ENCODE peak calls at places on chromosomes 1 and 21, in four cellular contexts. One of them, this sample, is unnamed.

GRCh38 chr1:94071391-94071790 is 49.6 kb downstream of the ABCA4 start:
- DNase-seq in stimulated activated CD8-positive, alpha-beta memory T cell treated with anti-CD3 and anti-CD28 coated beads, Interleukin-12 subunit alpha, Interleukin-12 subunit beta, amount 100 ng/mL, for 4 hours: no peak
- DNase-seq in GM10248: no peak
- DNase-seq in heart left ventricle: no peak
- DNase-seq in this sample: no peak

GRCh38 chr1:18972991-18973390 is 16.5 kb upstream of the IFFO2 start:
- DNase-seq in stimulated activated CD8-positive, alpha-beta memory T cell treated with anti-CD3 and anti-CD28 coated beads, Interleukin-12 subunit alpha, Interleukin-12 subunit beta, amount 100 ng/mL, for 4 hours: no peak
- DNase-seq in GM10248: no peak
- DNase-seq in heart left ventricle: no peak
- DNase-seq in this sample: no peak

GRCh38 chr1:80217377-80217986 is 1211.0 kb upstream of the ADGRL4 start:
- DNase-seq in stimulated activated CD8-positive, alpha-beta memory T cell treated with anti-CD3 and anti-CD28 coated beads, Interleukin-12 subunit alpha, Interleukin-12 subunit beta, amount 100 ng/mL, for 4 hours: no peak
- DNase-seq in GM10248: no peak
- DNase-seq in heart left ventricle: no peak
- DNase-seq in this sample: no peak

GRCh38 chr1:214850432-214851010 is 232.0 kb upstream of the KCNK2 start:
- DNase-seq in stimulated activated CD8-positive, alpha-beta memory T cell treated with anti-CD3 and anti-CD28 coated beads, Interleukin-12 subunit alpha, Interleukin-12 subunit beta, amount 100 ng/mL, for 4 hours: no peak
- DNase-seq in GM10248: no peak
- DNase-seq in heart left ventricle: no peak
- DNase-seq in this sample: no peak

GRCh38 chr1:119718969-119719368 is 7.2 kb downstream of the PHGDH start:
- DNase-seq in stimulated activated CD8-positive, alpha-beta memory T cell treated with anti-CD3 and anti-CD28 coated beads, Interleukin-12 subunit alpha, Interleukin-12 subunit beta, amount 100 ng/mL, for 4 hours: no peak
- DNase-seq in GM10248: no peak
- DNase-seq in heart left ventricle: no peak
- DNase-seq in this sample: no peak

GRCh38 chr1:119068427-119068826 is 72.0 kb downstream of the WARS2 start:
- DNase-seq in stimulated activated CD8-positive, alpha-beta memory T cell treated with anti-CD3 and anti-CD28 coated beads, Interleukin-12 subunit alpha, Interleukin-12 subunit beta, amount 100 ng/mL, for 4 hours: no peak
- DNase-seq in GM10248: no peak
- DNase-seq in heart left ventricle: no peak
- DNase-seq in this sample: no peak

GRCh38 chr1:55337801-55338447 is 122.8 kb upstream of the USP24 start:
- DNase-seq in stimulated activated CD8-positive, alpha-beta memory T cell treated with anti-CD3 and anti-CD28 coated beads, Interleukin-12 subunit alpha, Interleukin-12 subunit beta, amount 100 ng/mL, for 4 hours: no peak
- DNase-seq in GM10248: peak
- DNase-seq in heart left ventricle: no peak
- DNase-seq in this sample: peak

GRCh38 chr1:171311771-171312558 is 2.0 kb upstream of the FMO4 start:
- DNase-seq in stimulated activated CD8-positive, alpha-beta memory T cell treated with anti-CD3 and anti-CD28 coated beads, Interleukin-12 subunit alpha, Interleukin-12 subunit beta, amount 100 ng/mL, for 4 hours: no peak
- DNase-seq in GM10248: no peak
- DNase-seq in heart left ventricle: no peak
- DNase-seq in this sample: no peak

GRCh38 chr1:51365774-51366173 is 35.4 kb upstream of the TTC39A start:
- DNase-seq in stimulated activated CD8-positive, alpha-beta memory T cell treated with anti-CD3 and anti-CD28 coated beads, Interleukin-12 subunit alpha, Interleukin-12 subunit beta, amount 100 ng/mL, for 4 hours: no peak
- DNase-seq in GM10248: no peak
- DNase-seq in heart left ventricle: no peak
- DNase-seq in this sample: no peak

GRCh38 chr1:229643996-229644748 is 18.1 kb downstream of the URB2 start:
- DNase-seq in stimulated activated CD8-positive, alpha-beta memory T cell treated with anti-CD3 and anti-CD28 coated beads, Interleukin-12 subunit alpha, Interleukin-12 subunit beta, amount 100 ng/mL, for 4 hours: no peak
- DNase-seq in GM10248: peak
- DNase-seq in heart left ventricle: no peak
- DNase-seq in this sample: no peak

GRCh38 chr1:31444725-31445448 is 31.9 kb downstream of the SERINC2 start:
- DNase-seq in stimulated activated CD8-positive, alpha-beta memory T cell treated with anti-CD3 and anti-CD28 coated beads, Interleukin-12 subunit alpha, Interleukin-12 subunit beta, amount 100 ng/mL, for 4 hours: no peak
- DNase-seq in GM10248: no peak
- DNase-seq in heart left ventricle: no peak
- DNase-seq in this sample: no peak

GRCh38 chr1:81758213-81758612 is 42.5 kb upstream of the ADGRL2 start:
- DNase-seq in stimulated activated CD8-positive, alpha-beta memory T cell treated with anti-CD3 and anti-CD28 coated beads, Interleukin-12 subunit alpha, Interleukin-12 subunit beta, amount 100 ng/mL, for 4 hours: no peak
- DNase-seq in GM10248: no peak
- DNase-seq in heart left ventricle: no peak
- DNase-seq in this sample: no peak

GRCh38 chr1:39105841-39106765 is 80.0 kb downstream of the NDUFS5 start:
- DNase-seq in stimulated activated CD8-positive, alpha-beta memory T cell treated with anti-CD3 and anti-CD28 coated beads, Interleukin-12 subunit alpha, Interleukin-12 subunit beta, amount 100 ng/mL, for 4 hours: peak
- DNase-seq in GM10248: peak
- DNase-seq in heart left ventricle: peak
- DNase-seq in this sample: no peak

GRCh38 chr1:8754993-8755392 is 62.4 kb downstream of the RERE start:
- DNase-seq in stimulated activated CD8-positive, alpha-beta memory T cell treated with anti-CD3 and anti-CD28 coated beads, Interleukin-12 subunit alpha, Interleukin-12 subunit beta, amount 100 ng/mL, for 4 hours: no peak
- DNase-seq in GM10248: no peak
- DNase-seq in heart left ventricle: no peak
- DNase-seq in this sample: no peak

GRCh38 chr1:32250893-32251716 is at the start of gene LCK:
- DNase-seq in stimulated activated CD8-positive, alpha-beta memory T cell treated with anti-CD3 and anti-CD28 coated beads, Interleukin-12 subunit alpha, Interleukin-12 subunit beta, amount 100 ng/mL, for 4 hours: peak
- DNase-seq in GM10248: peak
- DNase-seq in heart left ventricle: no peak
- DNase-seq in this sample: no peak

GRCh38 chr1:32755098-32755809 is 52.7 kb upstream of the SYNC start:
- DNase-seq in stimulated activated CD8-positive, alpha-beta memory T cell treated with anti-CD3 and anti-CD28 coated beads, Interleukin-12 subunit alpha, Interleukin-12 subunit beta, amount 100 ng/mL, for 4 hours: no peak
- DNase-seq in GM10248: no peak
- DNase-seq in heart left ventricle: no peak
- DNase-seq in this sample: no peak

GRCh38 chr1:53176452-53177344 is 19.9 kb upstream of the CPT2 start:
- DNase-seq in stimulated activated CD8-positive, alpha-beta memory T cell treated with anti-CD3 and anti-CD28 coated beads, Interleukin-12 subunit alpha, Interleukin-12 subunit beta, amount 100 ng/mL, for 4 hours: no peak
- DNase-seq in GM10248: no peak
- DNase-seq in heart left ventricle: peak
- DNase-seq in this sample: no peak

GRCh38 chr1:89260575-89261275 is 11.9 kb downstream of the GBP5 start:
- DNase-seq in stimulated activated CD8-positive, alpha-beta memory T cell treated with anti-CD3 and anti-CD28 coated beads, Interleukin-12 subunit alpha, Interleukin-12 subunit beta, amount 100 ng/mL, for 4 hours: no peak
- DNase-seq in GM10248: no peak
- DNase-seq in heart left ventricle: no peak
- DNase-seq in this sample: no peak

GRCh38 chr1:116743535-116743934 is 10.7 kb upstream of the CD2 start:
- DNase-seq in stimulated activated CD8-positive, alpha-beta memory T cell treated with anti-CD3 and anti-CD28 coated beads, Interleukin-12 subunit alpha, Interleukin-12 subunit beta, amount 100 ng/mL, for 4 hours: no peak
- DNase-seq in GM10248: no peak
- DNase-seq in heart left ventricle: no peak
- DNase-seq in this sample: no peak

GRCh38 chr21:27505516-27505915 is 538.6 kb upstream of the ADAMTS5 start:
- DNase-seq in stimulated activated CD8-positive, alpha-beta memory T cell treated with anti-CD3 and anti-CD28 coated beads, Interleukin-12 subunit alpha, Interleukin-12 subunit beta, amount 100 ng/mL, for 4 hours: no peak
- DNase-seq in GM10248: no peak
- DNase-seq in heart left ventricle: no peak
- DNase-seq in this sample: peak

GRCh38 chr21:34989337-34990151 is 59.6 kb downstream of the RUNX1 start:
- DNase-seq in stimulated activated CD8-positive, alpha-beta memory T cell treated with anti-CD3 and anti-CD28 coated beads, Interleukin-12 subunit alpha, Interleukin-12 subunit beta, amount 100 ng/mL, for 4 hours: no peak
- DNase-seq in GM10248: peak
- DNase-seq in heart left ventricle: no peak
- DNase-seq in this sample: no peak

GRCh38 chr1:168949672-168950071 is 156.8 kb upstream of the ATP1B1 start:
- DNase-seq in stimulated activated CD8-positive, alpha-beta memory T cell treated with anti-CD3 and anti-CD28 coated beads, Interleukin-12 subunit alpha, Interleukin-12 subunit beta, amount 100 ng/mL, for 4 hours: no peak
- DNase-seq in GM10248: no peak
- DNase-seq in heart left ventricle: no peak
- DNase-seq in this sample: no peak

GRCh38 chr1:56378376-56379070 is 200.8 kb downstream of the PLPP3 start:
- DNase-seq in stimulated activated CD8-positive, alpha-beta memory T cell treated with anti-CD3 and anti-CD28 coated beads, Interleukin-12 subunit alpha, Interleukin-12 subunit beta, amount 100 ng/mL, for 4 hours: no peak
- DNase-seq in GM10248: no peak
- DNase-seq in heart left ventricle: no peak
- DNase-seq in this sample: no peak

GRCh38 chr1:17148950-17149608 is 29.8 kb upstream of the PADI2 start:
- DNase-seq in stimulated activated CD8-positive, alpha-beta memory T cell treated with anti-CD3 and anti-CD28 coated beads, Interleukin-12 subunit alpha, Interleukin-12 subunit beta, amount 100 ng/mL, for 4 hours: no peak
- DNase-seq in GM10248: no peak
- DNase-seq in heart left ventricle: no peak
- DNase-seq in this sample: no peak

GRCh38 chr1:28190337-28190979 is 14.0 kb upstream of the PTAFR start:
- DNase-seq in stimulated activated CD8-positive, alpha-beta memory T cell treated with anti-CD3 and anti-CD28 coated beads, Interleukin-12 subunit alpha, Interleukin-12 subunit beta, amount 100 ng/mL, for 4 hours: no peak
- DNase-seq in GM10248: no peak
- DNase-seq in heart left ventricle: no peak
- DNase-seq in this sample: no peak

GRCh38 chr1:219876798-219877209 is 51.6 kb downstream of the SLC30A10 start:
- DNase-seq in stimulated activated CD8-positive, alpha-beta memory T cell treated with anti-CD3 and anti-CD28 coated beads, Interleukin-12 subunit alpha, Interleukin-12 subunit beta, amount 100 ng/mL, for 4 hours: no peak
- DNase-seq in GM10248: no peak
- DNase-seq in heart left ventricle: no peak
- DNase-seq in this sample: no peak